ENCODE peak calls at places on chromosomes 4 and X, in ten cellular contexts. One of them, this sample, is unnamed.

GRCh38 chr4:6343950-6344408 is 74.3 kb downstream of the WFS1 start:
- DNase-seq in transverse colon: no peak
- DNase-seq in tibial artery: no peak
- DNase-seq in HFF-Myc: no peak
- DNase-seq in MCF 10A: peak; percentile 84
- DNase-seq in astrocyte of the spinal cord: peak; percentile 44
- DNase-seq in foreskin fibroblast: peak; percentile 42
- DNase-seq in heart left ventricle: peak; percentile 54
- DNase-seq in thoracic aorta: no peak
- DNase-seq in GM12878: no peak
- DNase-seq in this sample: no peak

GRCh38 chrX:74242050-74242449 is 61.9 kb upstream of the ZCCHC13 start:
- DNase-seq in transverse colon: no peak
- DNase-seq in tibial artery: no peak
- DNase-seq in HFF-Myc: peak; percentile 19
- DNase-seq in MCF 10A: no peak
- DNase-seq in astrocyte of the spinal cord: peak; percentile 62
- DNase-seq in foreskin fibroblast: peak; percentile 38
- DNase-seq in heart left ventricle: no peak
- DNase-seq in thoracic aorta: no peak
- DNase-seq in GM12878: no peak
- DNase-seq in this sample: no peak

GRCh38 chr4:68267433-68267944 is 22.0 kb upstream of the TMPRSS11B start:
- DNase-seq in transverse colon: no peak
- DNase-seq in tibial artery: no peak
- DNase-seq in HFF-Myc: no peak
- DNase-seq in MCF 10A: no peak
- DNase-seq in astrocyte of the spinal cord: peak; percentile 72
- DNase-seq in foreskin fibroblast: no peak
- DNase-seq in heart left ventricle: no peak
- DNase-seq in thoracic aorta: no peak
- DNase-seq in GM12878: no peak
- DNase-seq in this sample: no peak

GRCh38 chr4:15690020-15690809 is 8.6 kb downstream of the FAM200B start:
- DNase-seq in transverse colon: no peak
- DNase-seq in tibial artery: no peak
- DNase-seq in HFF-Myc: peak; percentile 56
- DNase-seq in MCF 10A: peak; percentile 70
- DNase-seq in astrocyte of the spinal cord: peak; percentile 95
- DNase-seq in foreskin fibroblast: peak; percentile 69
- DNase-seq in heart left ventricle: no peak
- DNase-seq in thoracic aorta: no peak
- DNase-seq in GM12878: no peak
- DNase-seq in this sample: no peak

GRCh38 chr4:7844247-7844991 is 95.2 kb downstream of the AFAP1 start:
- DNase-seq in transverse colon: peak; percentile 81
- DNase-seq in tibial artery: peak; percentile 88
- DNase-seq in HFF-Myc: peak; percentile 81
- DNase-seq in MCF 10A: peak; percentile 76
- DNase-seq in astrocyte of the spinal cord: peak; percentile 92
- DNase-seq in foreskin fibroblast: peak; percentile 87
- DNase-seq in heart left ventricle: peak; percentile 79
- DNase-seq in thoracic aorta: peak; percentile 33
- DNase-seq in GM12878: no peak
- DNase-seq in this sample: no peak

GRCh38 chr4:109432676-109433075 is 939 bp upstream of the SEC24B start:
- DNase-seq in transverse colon: no peak
- DNase-seq in tibial artery: no peak
- DNase-seq in HFF-Myc: no peak
- DNase-seq in MCF 10A: peak; percentile 52
- DNase-seq in astrocyte of the spinal cord: peak; percentile 71
- DNase-seq in foreskin fibroblast: peak; percentile 65
- DNase-seq in heart left ventricle: no peak
- DNase-seq in thoracic aorta: no peak
- DNase-seq in GM12878: no peak
- DNase-seq in this sample: no peak

GRCh38 chr4:67754288-67754687 is at the start of gene GNRHR:
- DNase-seq in transverse colon: no peak
- DNase-seq in tibial artery: no peak
- DNase-seq in HFF-Myc: no peak
- DNase-seq in MCF 10A: no peak
- DNase-seq in astrocyte of the spinal cord: no peak
- DNase-seq in foreskin fibroblast: no peak
- DNase-seq in heart left ventricle: no peak
- DNase-seq in thoracic aorta: no peak
- DNase-seq in GM12878: no peak
- DNase-seq in this sample: no peak

GRCh38 chr4:2459589-2460349 is 9.1 kb upstream of the RNF4 start:
- DNase-seq in transverse colon: no peak
- DNase-seq in tibial artery: no peak
- DNase-seq in HFF-Myc: no peak
- DNase-seq in MCF 10A: no peak
- DNase-seq in astrocyte of the spinal cord: no peak
- DNase-seq in foreskin fibroblast: no peak
- DNase-seq in heart left ventricle: no peak
- DNase-seq in thoracic aorta: no peak
- DNase-seq in GM12878: no peak
- DNase-seq in this sample: no peak

GRCh38 chr4:20532871-20533870 is 167.1 kb upstream of the PACRGL start:
- DNase-seq in transverse colon: no peak
- DNase-seq in tibial artery: no peak
- DNase-seq in HFF-Myc: peak; percentile 16
- DNase-seq in MCF 10A: peak; percentile 39
- DNase-seq in astrocyte of the spinal cord: peak; percentile 61
- DNase-seq in foreskin fibroblast: no peak
- DNase-seq in heart left ventricle: no peak
- DNase-seq in thoracic aorta: no peak
- DNase-seq in GM12878: no peak
- DNase-seq in this sample: no peak

GRCh38 chr4:78706302-78706701 is 69.8 kb upstream of the BMP2K start:
- DNase-seq in transverse colon: no peak
- DNase-seq in tibial artery: no peak
- DNase-seq in HFF-Myc: no peak
- DNase-seq in MCF 10A: no peak
- DNase-seq in astrocyte of the spinal cord: no peak
- DNase-seq in foreskin fibroblast: no peak
- DNase-seq in heart left ventricle: no peak
- DNase-seq in thoracic aorta: no peak
- DNase-seq in GM12878: no peak
- DNase-seq in this sample: no peak

GRCh38 chr4:41541697-41542096 is 3.7 kb downstream of the LIMCH1 start:
- DNase-seq in transverse colon: no peak
- DNase-seq in tibial artery: peak; percentile 67
- DNase-seq in HFF-Myc: no peak
- DNase-seq in MCF 10A: peak; percentile 70
- DNase-seq in astrocyte of the spinal cord: no peak
- DNase-seq in foreskin fibroblast: peak; percentile 15
- DNase-seq in heart left ventricle: no peak
- DNase-seq in thoracic aorta: peak; percentile 16
- DNase-seq in GM12878: no peak
- DNase-seq in this sample: no peak

GRCh38 chrX:38484607-38485498 is 76.5 kb upstream of the TSPAN7 start:
- DNase-seq in transverse colon: no peak
- DNase-seq in tibial artery: no peak
- DNase-seq in HFF-Myc: no peak
- DNase-seq in MCF 10A: no peak
- DNase-seq in astrocyte of the spinal cord: no peak
- DNase-seq in foreskin fibroblast: no peak
- DNase-seq in heart left ventricle: no peak
- DNase-seq in thoracic aorta: no peak
- DNase-seq in GM12878: no peak
- DNase-seq in this sample: no peak

GRCh38 chrX:103250977-103251376 is 4.0 kb downstream of the TCEAL8 start:
- DNase-seq in transverse colon: no peak
- DNase-seq in tibial artery: no peak
- DNase-seq in HFF-Myc: no peak
- DNase-seq in MCF 10A: no peak
- DNase-seq in astrocyte of the spinal cord: no peak
- DNase-seq in foreskin fibroblast: no peak
- DNase-seq in heart left ventricle: no peak
- DNase-seq in thoracic aorta: no peak
- DNase-seq in GM12878: no peak
- DNase-seq in this sample: no peak

GRCh38 chrX:48540480-48540879 is 966 bp downstream of the TBC1D25 start:
- DNase-seq in transverse colon: no peak
- DNase-seq in tibial artery: no peak
- DNase-seq in HFF-Myc: no peak
- DNase-seq in MCF 10A: no peak
- DNase-seq in astrocyte of the spinal cord: no peak
- DNase-seq in foreskin fibroblast: no peak
- DNase-seq in heart left ventricle: no peak
- DNase-seq in thoracic aorta: no peak
- DNase-seq in GM12878: no peak
- DNase-seq in this sample: no peak

GRCh38 chrX:142999209-142999720 is 26.5 kb upstream of the SPANXN4 start:
- DNase-seq in transverse colon: no peak
- DNase-seq in tibial artery: no peak
- DNase-seq in HFF-Myc: no peak
- DNase-seq in MCF 10A: peak; percentile 35
- DNase-seq in astrocyte of the spinal cord: no peak
- DNase-seq in foreskin fibroblast: no peak
- DNase-seq in heart left ventricle: no peak
- DNase-seq in thoracic aorta: no peak
- DNase-seq in GM12878: no peak
- DNase-seq in this sample: no peak

GRCh38 chr4:54318904-54319303 is 89.8 kb downstream of the PDGFRA start:
- DNase-seq in transverse colon: no peak
- DNase-seq in tibial artery: no peak
- DNase-seq in HFF-Myc: peak; percentile 4
- DNase-seq in MCF 10A: peak; percentile 52
- DNase-seq in astrocyte of the spinal cord: peak; percentile 53
- DNase-seq in foreskin fibroblast: peak; percentile 12
- DNase-seq in heart left ventricle: no peak
- DNase-seq in thoracic aorta: no peak
- DNase-seq in GM12878: no peak
- DNase-seq in this sample: no peak

GRCh38 chrX:37060999-37061398 is 52.8 kb downstream of the FAM47C start:
- DNase-seq in transverse colon: no peak
- DNase-seq in tibial artery: no peak
- DNase-seq in HFF-Myc: no peak
- DNase-seq in MCF 10A: peak; percentile 65
- DNase-seq in astrocyte of the spinal cord: peak; percentile 58
- DNase-seq in foreskin fibroblast: no peak
- DNase-seq in heart left ventricle: no peak
- DNase-seq in thoracic aorta: no peak
- DNase-seq in GM12878: no peak
- DNase-seq in this sample: peak; percentile 6

GRCh38 chr4:140156529-140157171 is 2.7 kb upstream of the MAML3 start:
- DNase-seq in transverse colon: no peak
- DNase-seq in tibial artery: no peak
- DNase-seq in HFF-Myc: no peak
- DNase-seq in MCF 10A: no peak
- DNase-seq in astrocyte of the spinal cord: no peak
- DNase-seq in foreskin fibroblast: no peak
- DNase-seq in heart left ventricle: no peak
- DNase-seq in thoracic aorta: no peak
- DNase-seq in GM12878: peak; percentile 24
- DNase-seq in this sample: no peak

GRCh38 chr4:86967061-86967460 is 32.2 kb downstream of the AFF1 start:
- DNase-seq in transverse colon: no peak
- DNase-seq in tibial artery: no peak
- DNase-seq in HFF-Myc: no peak
- DNase-seq in MCF 10A: no peak
- DNase-seq in astrocyte of the spinal cord: no peak
- DNase-seq in foreskin fibroblast: no peak
- DNase-seq in heart left ventricle: no peak
- DNase-seq in thoracic aorta: no peak
- DNase-seq in GM12878: no peak
- DNase-seq in this sample: no peak

DNA sequence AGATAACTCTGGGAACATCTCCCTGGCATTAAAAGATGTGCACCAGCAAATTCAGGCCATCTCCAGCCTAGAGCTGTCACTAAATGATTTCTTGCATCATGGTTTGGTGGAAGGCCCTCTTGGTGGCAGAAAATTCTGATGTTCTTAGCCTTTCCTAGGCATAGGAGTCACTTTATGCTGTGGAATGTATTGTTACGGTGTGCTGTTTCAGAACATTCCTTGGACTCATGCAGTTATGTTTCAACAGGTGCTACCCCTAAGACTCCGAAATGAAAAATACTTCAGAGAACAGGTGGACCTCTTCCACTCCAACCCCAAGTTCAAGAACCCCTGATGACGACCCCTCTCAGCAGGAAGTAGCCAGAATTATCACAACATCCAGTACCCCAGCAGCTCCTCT is 20.3 kb upstream of the PAPSS1 start:
- DNase-seq in transverse colon: no peak
- DNase-seq in tibial artery: no peak
- DNase-seq in HFF-Myc: no peak
- DNase-seq in MCF 10A: peak; percentile 24
- DNase-seq in astrocyte of the spinal cord: peak; percentile 10
- DNase-seq in foreskin fibroblast: no peak
- DNase-seq in heart left ventricle: no peak
- DNase-seq in thoracic aorta: no peak
- DNase-seq in GM12878: no peak
- DNase-seq in this sample: no peak
- TF ChIP-seq CTCF in transverse colon: no peak
- TF ChIP-seq CTCF in tibial artery: no peak
- TF ChIP-seq CTCF in HFF-Myc: peak; percentile 9
- TF ChIP-seq CTCF in MCF 10A: no peak
- TF ChIP-seq CTCF in astrocyte of the spinal cord: peak; percentile 31
- TF ChIP-seq CTCF in foreskin fibroblast: no peak
- TF ChIP-seq CTCF in heart left ventricle: no peak
- TF ChIP-seq CTCF in thoracic aorta: no peak
- TF ChIP-seq CTCF in GM12878: peak; percentile 25
- TF ChIP-seq CTCF in this sample: no peak

GRCh38 chr4:1365271-1366178 is 18.5 kb downstream of the UVSSA start:
- DNase-seq in transverse colon: peak; percentile 63
- DNase-seq in tibial artery: no peak
- DNase-seq in HFF-Myc: no peak
- DNase-seq in MCF 10A: no peak
- DNase-seq in astrocyte of the spinal cord: no peak
- DNase-seq in foreskin fibroblast: no peak
- DNase-seq in heart left ventricle: peak; percentile 47
- DNase-seq in thoracic aorta: no peak
- DNase-seq in GM12878: no peak
- DNase-seq in this sample: no peak
- TF ChIP-seq CTCF in transverse colon: no peak
- TF ChIP-seq CTCF in tibial artery: no peak
- TF ChIP-seq CTCF in HFF-Myc: no peak
- TF ChIP-seq CTCF in MCF 10A: no peak
- TF ChIP-seq CTCF in astrocyte of the spinal cord: no peak
- TF ChIP-seq CTCF in foreskin fibroblast: no peak
- TF ChIP-seq CTCF in heart left ventricle: peak; percentile 7
- TF ChIP-seq CTCF in thoracic aorta: no peak
- TF ChIP-seq CTCF in GM12878: peak; percentile 7
- TF ChIP-seq CTCF in this sample: no peak

GRCh38 chr4:55444822-55445221 is 49.1 kb downstream of the TMEM165 start:
- DNase-seq in transverse colon: no peak
- DNase-seq in tibial artery: no peak
- DNase-seq in HFF-Myc: no peak
- DNase-seq in MCF 10A: peak; percentile 43
- DNase-seq in astrocyte of the spinal cord: peak; percentile 50
- DNase-seq in foreskin fibroblast: peak; percentile 41
- DNase-seq in heart left ventricle: no peak
- DNase-seq in thoracic aorta: no peak
- DNase-seq in GM12878: no peak
- DNase-seq in this sample: no peak
- TF ChIP-seq CTCF in transverse colon: no peak
- TF ChIP-seq CTCF in tibial artery: peak; percentile 11
- TF ChIP-seq CTCF in HFF-Myc: peak; percentile 20
- TF ChIP-seq CTCF in MCF 10A: peak; percentile 55
- TF ChIP-seq CTCF in astrocyte of the spinal cord: peak; percentile 58
- TF ChIP-seq CTCF in foreskin fibroblast: peak; percentile 40
- TF ChIP-seq CTCF in heart left ventricle: peak; percentile 28
- TF ChIP-seq CTCF in thoracic aorta: no peak
- TF ChIP-seq CTCF in GM12878: peak; percentile 12
- TF ChIP-seq CTCF in this sample: peak; percentile 27

GRCh38 chrX:50920132-50920531 is 9.6 kb downstream of the BMP15 start:
- DNase-seq in transverse colon: no peak
- DNase-seq in tibial artery: no peak
- DNase-seq in HFF-Myc: no peak
- DNase-seq in MCF 10A: peak; percentile 42
- DNase-seq in astrocyte of the spinal cord: peak; percentile 10
- DNase-seq in foreskin fibroblast: no peak
- DNase-seq in heart left ventricle: no peak
- DNase-seq in thoracic aorta: no peak
- DNase-seq in GM12878: no peak
- DNase-seq in this sample: no peak
- TF ChIP-seq CTCF in transverse colon: peak; percentile 31
- TF ChIP-seq CTCF in tibial artery: no peak
- TF ChIP-seq CTCF in HFF-Myc: peak; percentile 12
- TF ChIP-seq CTCF in MCF 10A: peak; percentile 53
- TF ChIP-seq CTCF in astrocyte of the spinal cord: peak; percentile 43
- TF ChIP-seq CTCF in foreskin fibroblast: peak; percentile 5
- TF ChIP-seq CTCF in heart left ventricle: peak; percentile 48
- TF ChIP-seq CTCF in thoracic aorta: no peak
- TF ChIP-seq CTCF in GM12878: no peak
- TF ChIP-seq CTCF in this sample: no peak

This sample was measured in D721Med.